ENCODE peak calls at places on chromosomes 12 and 14, in six cellular contexts. T is GM23338, S is body of pancreas, U is NB4, O is astrocyte of the cerebellum, V is mammary epithelial cell. I is an unnamed sample.

GRCh38 chr12:121996050-121996944 is 25.4 kb upstream of the BCL7A start:
- DNase-seq in T (no peak), S (peak; percentile 21), U (no peak), O (no peak), V (no peak), I (no peak)

GRCh38 chr12:132161046-132161781 is 17.0 kb downstream of the NOC4L start:
- DNase-seq in T (no peak), S (no peak), U (peak; percentile 57), O (no peak), V (no peak), I (no peak)

GRCh38 chr12:100959481-100959880 is 164.9 kb downstream of the ANO4 start:
- DNase-seq in T (no peak), S (no peak), U (peak; percentile 7), O (peak; percentile 54), V (peak; percentile 31), I (peak; percentile 62)

GRCh38 chr12:11724888-11725310 is 75.4 kb downstream of the ETV6 start:
- DNase-seq in T (no peak), S (no peak), U (peak; percentile 46), O (peak; percentile 52), V (no peak), I (no peak)

GRCh38 chr12:94650143-94651056 is at the start of gene TMCC3:
- DNase-seq in T (peak; percentile 66), S (peak; percentile 53), U (peak; percentile 55), O (no peak), V (peak; percentile 68), I (peak; percentile 74)

GRCh38 chr14:89587128-89587420 is 170.0 kb upstream of the FOXN3 start:
- DNase-seq in T (no peak), S (no peak), U (no peak), O (no peak), V (no peak), I (no peak)

GRCh38 chr14:24232645-24233537 is at the start of gene GMPR2:
- DNase-seq in T (peak; percentile 94), S (no peak), U (no peak), O (no peak), V (no peak), I (no peak)

GRCh38 chr12:123546281-123546680 is 12.8 kb upstream of the RILPL1 start:
- DNase-seq in T (no peak), S (no peak), U (no peak), O (no peak), V (peak; percentile 54), I (peak; percentile 82)

GRCh38 chr14:100649173-100649519 is 61.9 kb upstream of the BEGAIN start:
- DNase-seq in T (no peak), S (peak; percentile 58), U (no peak), O (peak; percentile 42), V (no peak), I (no peak)

GRCh38 chr12:11649413-11650278 is at the start of gene ETV6:
- DNase-seq in T (peak; percentile 79), S (peak; percentile 80), U (peak; percentile 89), O (peak; percentile 81), V (peak; percentile 88), I (peak; percentile 90)

GRCh38 chr12:54357802-54358619 is 6.3 kb downstream of the GPR84 start:
- DNase-seq in T (no peak), S (no peak), U (peak; percentile 53), O (no peak), V (no peak), I (no peak)

GRCh38 chr14:34059925-34060746 is 109.3 kb upstream of the EGLN3 start:
- DNase-seq in T (peak; percentile 84), S (peak; percentile 86), U (peak; percentile 56), O (peak; percentile 19), V (peak; percentile 71), I (peak; percentile 82)

GRCh38 chr14:102092806-102093205 is 6.0 kb upstream of the HSP90AA1 start:
- DNase-seq in T (no peak), S (no peak), U (no peak), O (no peak), V (no peak), I (no peak)

GRCh38 chr14:37090026-37090425 is 82.4 kb downstream of the SLC25A21 start:
- DNase-seq in T (peak; percentile 2), S (no peak), U (no peak), O (no peak), V (no peak), I (no peak)

GRCh38 chr12:6146951-6147350 is 22.5 kb upstream of the VWF start:
- DNase-seq in T (no peak), S (no peak), U (no peak), O (no peak), V (no peak), I (peak; percentile 24)

GRCh38 chr12:95393191-95393790 is 80.7 kb upstream of the METAP2 start:
- DNase-seq in T (peak; percentile 46), S (no peak), U (no peak), O (no peak), V (no peak), I (no peak)

GRCh38 chr12:30515351-30515750 is 180.3 kb downstream of the IPO8 start:
- DNase-seq in T (peak; percentile 62), S (no peak), U (peak; percentile 20), O (peak; percentile 29), V (no peak), I (no peak)

GRCh38 chr14:70808402-70809237 is 693 bp downstream of the MAP3K9 start:
- DNase-seq in T (peak; percentile 71), S (peak; percentile 38), U (no peak), O (no peak), V (peak; percentile 63), I (peak; percentile 60)

GRCh38 chr14:68627868-68628604 is 164.8 kb downstream of the ZFP36L1 start:
- DNase-seq in T (peak; percentile 87), S (peak; percentile 71), U (no peak), O (no peak), V (peak; percentile 52), I (peak; percentile 39)

GRCh38 chr14:65487783-65488578 is 75.5 kb downstream of the FUT8 start:
- DNase-seq in T (no peak), S (no peak), U (no peak), O (no peak), V (no peak), I (no peak)

GRCh38 chr12:124681779-124682391 is 114.5 kb upstream of the NCOR2 start:
- DNase-seq in T (no peak), S (no peak), U (no peak), O (no peak), V (peak; percentile 32), I (peak; percentile 35)

GRCh38 chr12:21065845-21066244 is 65.1 kb upstream of the SLCO1B1 start:
- DNase-seq in T (peak; percentile 49), S (no peak), U (peak; percentile 35), O (peak; percentile 35), V (no peak), I (peak; percentile 5)

GRCh38 chr12:18872770-18873169 is 134.9 kb downstream of the CAPZA3 start:
- DNase-seq in T (no peak), S (no peak), U (no peak), O (no peak), V (no peak), I (no peak)

GRCh38 chr12:54259194-54260011 is 20.5 kb downstream of the CBX5 start:
- DNase-seq in T (peak; percentile 98), S (peak; percentile 90), U (peak; percentile 24), O (peak; percentile 68), V (peak; percentile 77), I (peak; percentile 66)

GRCh38 chr14:36627981-36628380 is 33.7 kb upstream of the PAX9 start:
- DNase-seq in T (no peak), S (no peak), U (no peak), O (no peak), V (no peak), I (peak; percentile 14)

GRCh38 chr12:109492371-109492770 is 14.9 kb downstream of the UBE3B start:
- DNase-seq in T (no peak), S (no peak), U (no peak), O (no peak), V (no peak), I (no peak)

GRCh38 chr14:94614802-94615201 is 2.6 kb downstream of the SERPINA3 start:
- DNase-seq in T (no peak), S (no peak), U (no peak), O (no peak), V (no peak), I (no peak)

GRCh38 chr12:96083020-96083489 is 47.7 kb upstream of the LTA4H start:
- DNase-seq in T (no peak), S (no peak), U (no peak), O (no peak), V (no peak), I (peak; percentile 25)

GRCh38 chr14:67883717-67884116 is 64.1 kb downstream of the RAD51B start:
- DNase-seq in T (no peak), S (no peak), U (peak; percentile 4), O (no peak), V (no peak), I (peak; percentile 10)

GRCh38 chr14:106442857-106443256 is 916.5 kb downstream of the TMEM121 start:
- DNase-seq in T (no peak), S (no peak), U (peak; percentile 8), O (no peak), V (no peak), I (no peak)
- TF ChIP-seq CTCF in T (no peak), S (no peak), U (peak; percentile 33), O (no peak), V (no peak), I (no peak)

GRCh38 chr12:52952082-52952801 is 3.3 kb downstream of the KRT18 start:
- DNase-seq in T (no peak), S (peak; percentile 93), U (no peak), O (no peak), V (no peak), I (peak; percentile 40)
- H3K4me3 ChIP-seq in T (no peak overlapping the region), S (no peak overlapping the region), U (no peak overlapping the region), O (no peak overlapping the region), V (no peak overlapping the region), I (no peak overlapping the region)

GRCh38 chr14:81062816-81063215 is 107.4 kb downstream of the TSHR start:
- DNase-seq in T (peak; percentile 76), S (no peak), U (peak; percentile 44), O (no peak), V (peak; percentile 1), I (peak; percentile 3)
- TF ChIP-seq CTCF in T (peak; percentile 78), S (no peak), U (peak; percentile 30), O (peak; percentile 36), V (peak; percentile 13), I (peak; percentile 20)

DNA sequence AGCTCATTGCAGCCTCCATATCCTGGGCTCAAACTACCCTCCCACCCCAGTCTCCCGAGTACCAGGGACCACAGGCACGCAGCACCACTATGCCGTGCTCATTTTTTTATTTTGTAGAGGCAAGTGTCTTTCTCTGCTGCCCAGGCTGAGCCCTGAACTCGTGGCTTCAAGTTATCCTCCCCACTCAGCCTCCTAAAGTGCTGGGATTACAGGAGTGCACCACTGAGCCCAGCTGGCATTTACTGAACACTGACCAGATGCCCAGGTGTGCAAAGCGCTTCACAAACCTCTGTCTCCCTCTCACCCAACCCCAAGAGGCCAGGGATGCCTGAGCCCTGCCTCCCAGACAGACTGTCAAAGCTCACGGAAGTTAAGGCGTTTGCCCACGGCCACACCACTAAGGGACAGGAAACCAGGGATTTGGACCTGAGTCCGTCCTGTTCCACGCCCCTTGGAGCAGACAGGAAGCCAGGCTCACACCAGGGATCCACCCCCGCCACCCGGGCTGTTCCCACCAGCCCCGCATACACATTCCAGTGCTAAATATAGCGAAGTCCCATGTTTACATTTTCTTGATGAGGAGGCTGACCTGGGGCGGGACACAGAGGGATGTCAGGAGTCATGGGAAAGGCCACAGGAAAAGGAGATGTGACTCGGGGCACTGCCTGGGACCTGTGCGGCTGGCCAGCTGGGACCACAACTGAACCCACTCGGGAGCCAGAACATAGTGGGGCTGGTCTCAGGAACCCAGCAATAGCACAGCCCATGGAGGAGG is 51.2 kb downstream of the TESC start:
- DNase-seq in T (no peak), S (peak; percentile 81), U (no peak), O (no peak), V (no peak), I (no peak)
- H3K4me3 ChIP-seq in T (no peak overlapping the region), S (no peak overlapping the region), U (no peak overlapping the region), O (no peak overlapping the region), V (no peak overlapping the region), I (no peak overlapping the region)